ENCODE peak calls at places on chromosomes 6 and 20, in six cellular contexts. One of them, this sample, is unnamed. For H3K9me3, the result is how much of the 10 kb centered on the place peaks cover.

GRCh38 chr6:6005467-6006427 is 978 bp downstream of the NRN1 start:
- DNase-seq in H9: no peak
- DNase-seq in PC-9: no peak
- DNase-seq in ovary: no peak
- DNase-seq in tibial nerve: no peak
- DNase-seq in HCT116: no peak
- DNase-seq in this sample: no peak

GRCh38 chr20:53021934-53022333 is 49.8 kb downstream of the TSHZ2 start:
- DNase-seq in tibial nerve: no peak
- DNase-seq in ovary: no peak
- DNase-seq in HCT116: no peak
- DNase-seq in PC-9: no peak
- DNase-seq in H9: no peak
- DNase-seq in this sample: no peak

GRCh38 chr20:42906120-42906519 is 283.6 kb downstream of the PTPRT start:
- DNase-seq in PC-9: no peak
- DNase-seq in ovary: no peak
- DNase-seq in H9: no peak
- DNase-seq in HCT116: no peak
- DNase-seq in tibial nerve: no peak
- DNase-seq in this sample: no peak

GRCh38 chr6:111483736-111484654 is 977 bp upstream of the REV3L start:
- DNase-seq in H9: peak
- DNase-seq in tibial nerve: peak
- DNase-seq in ovary: peak
- DNase-seq in PC-9: peak
- DNase-seq in HCT116: peak
- DNase-seq in this sample: peak

GRCh38 chr20:12955611-12956010 is 53.2 kb upstream of the SPTLC3 start:
- DNase-seq in HCT116: no peak
- DNase-seq in ovary: no peak
- DNase-seq in tibial nerve: no peak
- DNase-seq in PC-9: no peak
- DNase-seq in H9: no peak
- DNase-seq in this sample: no peak

GRCh38 chr6:77462359-77463307 is 658 bp downstream of the HTR1B start:
- DNase-seq in PC-9: no peak
- DNase-seq in HCT116: no peak
- DNase-seq in ovary: no peak
- DNase-seq in H9: peak
- DNase-seq in tibial nerve: no peak
- DNase-seq in this sample: no peak

GRCh38 chr20:21099653-21100589 is 6.2 kb downstream of the LINC00237 start:
- DNase-seq in tibial nerve: no peak
- DNase-seq in H9: peak
- DNase-seq in ovary: no peak
- DNase-seq in PC-9: no peak
- DNase-seq in HCT116: no peak
- DNase-seq in this sample: no peak

GRCh38 chr6:142518126-142518525 is 216.3 kb downstream of the ADGRG6 start:
- DNase-seq in PC-9: peak
- DNase-seq in HCT116: no peak
- DNase-seq in H9: no peak
- DNase-seq in ovary: no peak
- DNase-seq in tibial nerve: no peak
- DNase-seq in this sample: no peak

GRCh38 chr6:147077251-147077650 is 127.0 kb upstream of the STXBP5 start:
- DNase-seq in H9: no peak
- DNase-seq in ovary: no peak
- DNase-seq in HCT116: no peak
- DNase-seq in tibial nerve: no peak
- DNase-seq in PC-9: no peak
- DNase-seq in this sample: no peak

GRCh38 chr6:134446228-134446848 is 128.4 kb upstream of the SGK1 start:
- DNase-seq in ovary: no peak
- DNase-seq in tibial nerve: no peak
- DNase-seq in PC-9: no peak
- DNase-seq in HCT116: no peak
- DNase-seq in H9: no peak
- DNase-seq in this sample: no peak

GRCh38 chr20:47857994-47858557 is 72.8 kb upstream of the SULF2 start:
- DNase-seq in H9: no peak
- DNase-seq in PC-9: peak
- DNase-seq in HCT116: no peak
- DNase-seq in tibial nerve: no peak
- DNase-seq in ovary: peak
- DNase-seq in this sample: no peak

GRCh38 chr6:158121335-158121734 is 46.7 kb downstream of the SERAC1 start:
- DNase-seq in HCT116: no peak
- DNase-seq in ovary: no peak
- DNase-seq in tibial nerve: no peak
- DNase-seq in H9: no peak
- DNase-seq in PC-9: no peak
- DNase-seq in this sample: no peak
- H3K27ac ChIP-seq in HCT116: no peak
- H3K27ac ChIP-seq in ovary: no peak
- H3K27ac ChIP-seq in tibial nerve: no peak
- H3K27ac ChIP-seq in H9: no peak
- H3K27ac ChIP-seq in PC-9: no peak
- H3K27ac ChIP-seq in this sample: no peak

DNA sequence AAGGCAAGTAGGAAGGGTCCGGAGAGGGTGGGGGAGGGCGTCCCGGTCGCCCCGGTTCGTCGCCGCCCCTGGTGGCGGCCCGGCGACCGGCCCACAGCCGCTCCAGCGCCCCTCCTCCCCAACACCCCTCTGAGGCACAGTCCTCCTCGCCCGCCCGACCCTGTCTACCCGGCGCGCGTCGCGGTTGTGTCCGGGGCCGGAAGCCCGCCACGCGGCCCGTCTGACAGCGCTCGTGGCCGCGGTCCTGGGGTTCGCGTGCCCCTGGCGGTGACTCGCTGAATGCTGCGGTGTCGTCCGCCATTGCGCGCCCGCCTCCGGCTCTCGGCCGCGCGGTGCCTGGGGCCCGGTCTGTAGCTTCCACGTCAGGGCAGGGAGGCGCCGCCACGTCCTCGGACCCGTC is 335.3 kb upstream of the DEFB115 start:
- DNase-seq in tibial nerve: no peak
- DNase-seq in H9: no peak
- DNase-seq in ovary: no peak
- DNase-seq in HCT116: no peak
- DNase-seq in PC-9: no peak
- DNase-seq in this sample: no peak
- H3K9me3 ChIP-seq in tibial nerve: under half
- H3K9me3 ChIP-seq in H9: under half
- H3K9me3 ChIP-seq in ovary: under half
- H3K9me3 ChIP-seq in HCT116: under half
- H3K9me3 ChIP-seq in PC-9: under half
- H3K9me3 ChIP-seq in this sample: under half

GRCh38 chr6:148445620-148446019 is 103.0 kb downstream of the SASH1 start:
- DNase-seq in PC-9: peak
- DNase-seq in H9: no peak
- DNase-seq in HCT116: no peak
- DNase-seq in tibial nerve: no peak
- DNase-seq in ovary: no peak
- DNase-seq in this sample: no peak

GRCh38 chr6:148445116-148445515 is 102.5 kb downstream of the SASH1 start:
- DNase-seq in ovary: no peak
- DNase-seq in PC-9: peak
- DNase-seq in tibial nerve: no peak
- DNase-seq in HCT116: no peak
- DNase-seq in H9: no peak
- DNase-seq in this sample: no peak

GRCh38 chr6:148447521-148448230 is 105.0 kb downstream of the SASH1 start:
- DNase-seq in H9: no peak
- DNase-seq in PC-9: no peak
- DNase-seq in HCT116: no peak
- DNase-seq in tibial nerve: no peak
- DNase-seq in ovary: no peak
- DNase-seq in this sample: no peak

GRCh38 chr6:148448371-148449010 is 105.9 kb downstream of the SASH1 start:
- DNase-seq in ovary: no peak
- DNase-seq in PC-9: no peak
- DNase-seq in H9: no peak
- DNase-seq in HCT116: no peak
- DNase-seq in tibial nerve: no peak
- DNase-seq in this sample: no peak

DNA sequence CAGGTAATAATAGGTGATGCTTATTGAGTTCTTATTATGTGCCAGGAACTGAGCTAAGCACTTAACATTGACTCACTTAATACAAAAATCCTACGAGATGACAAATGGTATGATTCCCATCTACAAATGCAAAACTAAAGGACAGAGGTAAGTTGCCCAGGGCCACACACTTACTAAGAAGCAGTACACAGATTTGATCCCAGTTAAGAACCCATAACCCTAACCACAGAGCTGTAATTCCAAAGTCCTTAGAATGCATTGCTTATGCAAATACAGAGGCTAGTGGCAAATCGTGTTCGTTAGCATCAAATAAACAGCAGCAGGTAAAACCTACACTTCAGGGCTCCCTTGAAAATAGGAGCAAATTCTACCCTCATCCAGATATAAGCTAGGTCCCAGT is 104.0 kb downstream of the SASH1 start:
- DNase-seq in HCT116: no peak
- DNase-seq in PC-9: no peak
- DNase-seq in H9: no peak
- DNase-seq in tibial nerve: no peak
- DNase-seq in ovary: no peak
- DNase-seq in this sample: no peak
- H3K27ac ChIP-seq in HCT116: no peak
- H3K27ac ChIP-seq in PC-9: peak
- H3K27ac ChIP-seq in H9: no peak
- H3K27ac ChIP-seq in tibial nerve: no peak
- H3K27ac ChIP-seq in ovary: no peak
- H3K27ac ChIP-seq in this sample: no peak

GRCh38 chr6:9168669-9169068 is 733.3 kb upstream of the SLC35B3 start:
- DNase-seq in H9: no peak
- DNase-seq in PC-9: no peak
- DNase-seq in ovary: no peak
- DNase-seq in tibial nerve: no peak
- DNase-seq in HCT116: no peak
- DNase-seq in this sample: no peak
- H3K9me3 ChIP-seq in H9: under half
- H3K9me3 ChIP-seq in PC-9: under half
- H3K9me3 ChIP-seq in ovary: under half
- H3K9me3 ChIP-seq in tibial nerve: under half
- H3K9me3 ChIP-seq in HCT116: under half
- H3K9me3 ChIP-seq in this sample: under half

GRCh38 chr6:20572940-20573339 is 38.7 kb downstream of the CDKAL1 start:
- DNase-seq in H9: no peak
- DNase-seq in HCT116: no peak
- DNase-seq in PC-9: no peak
- DNase-seq in ovary: no peak
- DNase-seq in tibial nerve: no peak
- DNase-seq in this sample: no peak

GRCh38 chr6:20572288-20572687 is 38.0 kb downstream of the CDKAL1 start:
- DNase-seq in HCT116: no peak
- DNase-seq in H9: no peak
- DNase-seq in tibial nerve: no peak
- DNase-seq in PC-9: no peak
- DNase-seq in ovary: no peak
- DNase-seq in this sample: no peak

GRCh38 chr6:20575691-20576451 is 41.6 kb downstream of the CDKAL1 start:
- DNase-seq in PC-9: no peak
- DNase-seq in tibial nerve: no peak
- DNase-seq in ovary: no peak
- DNase-seq in HCT116: no peak
- DNase-seq in H9: no peak
- DNase-seq in this sample: no peak

GRCh38 chr6:20575125-20575524 is 40.9 kb downstream of the CDKAL1 start:
- DNase-seq in tibial nerve: no peak
- DNase-seq in PC-9: no peak
- DNase-seq in HCT116: no peak
- DNase-seq in ovary: no peak
- DNase-seq in H9: no peak
- DNase-seq in this sample: no peak

DNA sequence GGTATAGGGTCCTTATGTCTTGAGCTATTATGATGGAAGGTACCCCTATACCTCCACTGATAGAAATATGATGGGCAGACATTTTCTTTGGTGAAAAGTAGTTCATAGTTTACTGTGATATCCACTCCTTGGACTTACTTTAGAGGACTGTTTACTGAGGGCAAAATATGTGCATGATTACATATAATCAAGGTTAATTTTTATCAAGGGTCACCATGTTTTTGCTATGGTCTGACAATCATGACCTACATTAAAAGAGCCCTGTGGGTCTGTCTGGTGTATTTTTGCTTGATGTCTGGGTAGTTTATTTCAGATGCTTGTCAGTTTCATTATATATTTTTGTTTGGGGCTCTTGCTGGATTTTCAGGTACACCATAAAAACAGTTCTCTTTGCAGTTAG is 40.1 kb downstream of the CDKAL1 start:
- DNase-seq in H9: no peak
- DNase-seq in PC-9: no peak
- DNase-seq in HCT116: no peak
- DNase-seq in ovary: no peak
- DNase-seq in tibial nerve: no peak
- DNase-seq in this sample: no peak
- H3K27ac ChIP-seq in H9: no peak
- H3K27ac ChIP-seq in PC-9: no peak
- H3K27ac ChIP-seq in HCT116: no peak
- H3K27ac ChIP-seq in ovary: no peak
- H3K27ac ChIP-seq in tibial nerve: no peak
- H3K27ac ChIP-seq in this sample: no peak

DNA sequence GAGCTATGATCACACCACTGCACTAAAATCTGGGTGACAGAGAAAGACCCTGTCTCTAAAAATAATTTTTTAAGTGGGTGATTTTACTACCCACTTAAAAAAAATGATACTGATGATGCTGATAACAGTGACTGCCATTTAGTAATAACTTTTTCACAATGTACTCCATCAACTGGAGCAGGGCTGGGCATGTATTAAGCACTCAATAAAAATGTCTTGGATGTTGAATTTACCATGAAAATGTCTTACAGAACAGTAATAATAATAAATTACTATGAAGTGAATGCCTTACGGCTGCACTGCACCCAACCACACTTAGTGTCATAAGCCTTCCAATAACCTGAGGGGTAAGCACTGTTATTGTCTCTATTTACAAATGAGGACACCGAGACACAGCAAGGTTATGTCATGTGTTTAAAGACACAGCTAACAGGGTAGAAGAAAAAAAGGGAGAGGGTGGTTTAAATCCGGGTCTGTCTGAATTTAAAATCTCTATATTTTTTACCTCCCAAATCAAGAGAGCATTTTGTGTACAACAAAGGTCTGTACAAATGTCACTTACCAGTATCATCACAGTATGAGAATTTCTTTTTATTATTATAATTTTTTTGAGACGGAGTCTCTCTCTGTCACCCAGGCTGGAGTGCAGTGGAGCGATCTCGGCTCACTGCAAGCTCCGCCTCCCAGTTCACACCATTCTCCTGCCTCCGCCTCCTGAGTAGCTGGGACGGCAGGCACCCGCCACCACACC is 21.5 kb downstream of the RIMS4 start:
- DNase-seq in PC-9: no peak
- DNase-seq in ovary: no peak
- DNase-seq in HCT116: no peak
- DNase-seq in tibial nerve: no peak
- DNase-seq in H9: no peak
- DNase-seq in this sample: no peak
- H3K9me3 ChIP-seq in PC-9: under half
- H3K9me3 ChIP-seq in ovary: under half
- H3K9me3 ChIP-seq in HCT116: under half
- H3K9me3 ChIP-seq in tibial nerve: under half
- H3K9me3 ChIP-seq in H9: under half
- H3K9me3 ChIP-seq in this sample: under half

GRCh38 chr6:40584741-40585140 is 2.4 kb downstream of the LRFN2 start:
- DNase-seq in tibial nerve: no peak
- DNase-seq in H9: no peak
- DNase-seq in HCT116: no peak
- DNase-seq in PC-9: no peak
- DNase-seq in ovary: no peak
- DNase-seq in this sample: no peak
- H3K27ac ChIP-seq in tibial nerve: no peak
- H3K27ac ChIP-seq in H9: no peak
- H3K27ac ChIP-seq in HCT116: no peak
- H3K27ac ChIP-seq in PC-9: no peak
- H3K27ac ChIP-seq in ovary: no peak
- H3K27ac ChIP-seq in this sample: no peak

This sample was measured in AG04450.